ENCODE peak calls at places on chromosomes 13 and 19, in eight cellular contexts. T is H7; K is activated naive CD4-positive, alpha-beta T cell treated with anti-CD3 and anti-CD28 coated beads, Interleukin-2, amount 50 U/mL, for 16 hours; M is activated CD4-positive, alpha-beta T cell treated with anti-CD3 and anti-CD28 coated beads, Interleukin-2, amount 50 U/mL, for 4 hours; W is RCC 7860; P is suprapubic skin; D is germinal center; B is cardiac fibroblast. U is an unnamed sample.

GRCh38 chr19:51651216-51651846 is 4.7 kb upstream of the SIGLEC14 start:
- DNase-seq in T (no peak), K (no peak), M (no peak), W (no peak), P (no peak), D (peak; percentile 60), B (no peak), U (peak; percentile 33)

GRCh38 chr13:46605089-46605488 is 52.1 kb downstream of the LRCH1 start:
- DNase-seq in T (no peak), K (no peak), M (no peak), W (no peak), P (no peak), D (no peak), B (no peak), U (no peak)

GRCh38 chr13:51873419-51873818 is 11.7 kb downstream of the CCDC70 start:
- DNase-seq in T (no peak), K (no peak), M (no peak), W (no peak), P (no peak), D (no peak), B (no peak), U (no peak)

GRCh38 chr19:47228937-47229673 is 1.9 kb downstream of the BBC3 start:
- DNase-seq in T (peak; percentile 30), K (no peak), M (no peak), W (no peak), P (no peak), D (no peak), B (peak; percentile 39), U (no peak)

GRCh38 chr19:43594710-43595604 is 977 bp downstream of the IRGQ start:
- DNase-seq in T (peak; percentile 89), K (peak; percentile 79), M (peak; percentile 65), W (peak; percentile 38), P (no peak), D (peak; percentile 63), B (peak; percentile 70), U (peak; percentile 73)

GRCh38 chr19:3276341-3276799 is 51.9 kb downstream of the CELF5 start:
- DNase-seq in T (peak; percentile 98), K (peak; percentile 53), M (peak; percentile 46), W (no peak), P (no peak), D (peak; percentile 52), B (no peak), U (peak; percentile 82)

GRCh38 chr13:66069570-66069969 is 1160.6 kb downstream of the PCDH9 start:
- DNase-seq in T (no peak), K (no peak), M (no peak), W (no peak), P (no peak), D (no peak), B (peak; percentile 16), U (no peak)

GRCh38 chr13:98976941-98977340 is 923 bp downstream of the DOCK9 start:
- DNase-seq in T (no peak), K (no peak), M (no peak), W (no peak), P (no peak), D (no peak), B (peak; percentile 45), U (no peak)

GRCh38 chr19:42124386-42124901 is 7.8 kb downstream of the POU2F2 start:
- DNase-seq in T (no peak), K (no peak), M (no peak), W (no peak), P (no peak), D (no peak), B (no peak), U (no peak)

GRCh38 chr19:34556500-34556899 is 74.9 kb downstream of the WTIP start:
- DNase-seq in T (no peak), K (no peak), M (no peak), W (no peak), P (no peak), D (no peak), B (peak; percentile 83), U (no peak)

GRCh38 chr19:17337675-17338439 is 504 bp downstream of the GTPBP3 start:
- DNase-seq in T (peak; percentile 84), K (peak; percentile 47), M (no peak), W (no peak), P (no peak), D (peak; percentile 59), B (peak; percentile 22), U (peak; percentile 60)

GRCh38 chr13:114019367-114019766 is 45.5 kb upstream of the C13orf46 start:
- DNase-seq in T (peak; percentile 92), K (peak; percentile 55), M (peak; percentile 20), W (no peak), P (no peak), D (peak; percentile 29), B (peak; percentile 22), U (peak; percentile 11)

GRCh38 chr19:11203194-11204075 is 6.1 kb upstream of the KANK2 start:
- DNase-seq in T (peak; percentile 98), K (peak; percentile 47), M (peak; percentile 20), W (peak; percentile 78), P (peak; percentile 86), D (peak; percentile 72), B (peak; percentile 84), U (peak; percentile 34)